ENCODE peak calls at places on chromosome 14, in nine cellular contexts. Q is T follicular helper cell; U is activated gamma-delta T cell treated with Interleukin-2 at 50 U/mL for 16 hours; D is HT1080; X is stimulated activated CD4-positive, alpha-beta T cell treated with anti-CD3 and anti-CD28 coated beads, Interleukin-15, amount 100 ng/mL, for 48 hours; B is posterior vena cava; P is stimulated activated effector memory CD8-positive, alpha-beta T cell treated with anti-CD3 and anti-CD28 coated beads, Interleukin-12 subunit alpha, Interleukin-12 subunit beta, amount 100 ng/mL, for 72 hours; A is T-helper 9 cell; J is GM12878. F is an unnamed sample.

GRCh38 chr14:69850086-69850735 is 29.0 kb upstream of the SMOC1 start:
- DNase-seq in Q (no peak), U (no peak), D (no peak), X (no peak), B (no peak), P (no peak), A (no peak), J (no peak), F (no peak)

GRCh38 chr14:54715244-54715643 is 148.3 kb downstream of the SAMD4A start:
- DNase-seq in Q (no peak), U (no peak), D (peak), X (no peak), B (no peak), P (no peak), A (no peak), J (no peak), F (no peak)

GRCh38 chr14:90458536-90458935 is 61.7 kb downstream of the CALM1 start:
- DNase-seq in Q (no peak), U (no peak), D (no peak), X (no peak), B (no peak), P (no peak), A (no peak), J (no peak), F (no peak)

GRCh38 chr14:76876076-76876475 is 49.9 kb downstream of the LRRC74A start:
- DNase-seq in Q (peak), U (peak), D (peak), X (no peak), B (no peak), P (peak), A (peak), J (no peak), F (peak)

GRCh38 chr14:30708157-30708556 is 86.0 kb downstream of the SCFD1 start:
- DNase-seq in Q (no peak), U (no peak), D (no peak), X (no peak), B (no peak), P (no peak), A (no peak), J (no peak), F (no peak)

GRCh38 chr14:95516554-95517209 is at the start of gene SYNE3:
- DNase-seq in Q (peak), U (no peak), D (no peak), X (no peak), B (peak), P (peak), A (peak), J (no peak), F (peak)

GRCh38 chr14:32939254-32940065 is 781 bp downstream of the NPAS3 start:
- DNase-seq in Q (no peak), U (no peak), D (peak), X (no peak), B (peak), P (no peak), A (no peak), J (no peak), F (no peak)

GRCh38 chr14:64701660-64702059 is 2.6 kb upstream of the PLEKHG3 start:
- DNase-seq in Q (no peak), U (no peak), D (no peak), X (no peak), B (no peak), P (no peak), A (no peak), J (no peak), F (no peak)

GRCh38 chr14:103393687-103394626 is 8.7 kb downstream of the MARK3 start:
- DNase-seq in Q (no peak), U (no peak), D (no peak), X (no peak), B (no peak), P (no peak), A (no peak), J (no peak), F (no peak)

GRCh38 chr14:100230361-100230760 is 8.6 kb upstream of the YY1 start:
- DNase-seq in Q (no peak), U (no peak), D (no peak), X (no peak), B (no peak), P (no peak), A (no peak), J (no peak), F (no peak)

GRCh38 chr14:64628940-64629403 is 75.3 kb upstream of the PLEKHG3 start:
- DNase-seq in Q (no peak), U (no peak), D (peak), X (no peak), B (no peak), P (no peak), A (no peak), J (no peak), F (no peak)

GRCh38 chr14:102777711-102778615 is 714 bp downstream of the TRAF3 start:
- DNase-seq in Q (no peak), U (no peak), D (no peak), X (no peak), B (peak), P (peak), A (peak), J (no peak), F (no peak)

GRCh38 chr14:75049136-75049535 is 2.1 kb downstream of the MLH3 start:
- DNase-seq in Q (no peak), U (no peak), D (no peak), X (no peak), B (no peak), P (no peak), A (no peak), J (no peak), F (no peak)

GRCh38 chr14:95174184-95174804 is 17.0 kb upstream of the DICER1 start:
- DNase-seq in Q (no peak), U (no peak), D (no peak), X (no peak), B (no peak), P (no peak), A (no peak), J (no peak), F (no peak)

GRCh38 chr14:86196476-86196875 is 666.5 kb downstream of the FLRT2 start:
- DNase-seq in Q (no peak), U (no peak), D (no peak), X (no peak), B (no peak), P (no peak), A (no peak), J (no peak), F (no peak)

GRCh38 chr14:31927348-31927826 is 149.7 kb upstream of the ARHGAP5 start:
- DNase-seq in Q (no peak), U (no peak), D (peak), X (peak), B (no peak), P (no peak), A (no peak), J (no peak), F (no peak)

GRCh38 chr14:97177635-97178034 is 380.5 kb downstream of the VRK1 start:
- DNase-seq in Q (no peak), U (no peak), D (no peak), X (no peak), B (no peak), P (no peak), A (no peak), J (peak), F (no peak)

GRCh38 chr14:79629372-79629771 is 581.9 kb downstream of the DIO2 start:
- DNase-seq in Q (no peak), U (no peak), D (no peak), X (no peak), B (no peak), P (no peak), A (no peak), J (no peak), F (no peak)

GRCh38 chr14:103840016-103840415 is 7.4 kb downstream of the PPP1R13B start:
- DNase-seq in Q (no peak), U (no peak), D (no peak), X (no peak), B (no peak), P (no peak), A (no peak), J (no peak), F (no peak)

GRCh38 chr14:74620497-74620921 is 8.5 kb upstream of the LTBP2 start:
- DNase-seq in Q (no peak), U (peak), D (peak), X (peak), B (no peak), P (no peak), A (no peak), J (no peak), F (no peak)

GRCh38 chr14:60553855-60554254 is 44.9 kb downstream of the SIX6 start:
- DNase-seq in Q (no peak), U (no peak), D (no peak), X (no peak), B (no peak), P (no peak), A (no peak), J (no peak), F (no peak)

GRCh38 chr14:64937821-64938193 is 4.7 kb downstream of the GPX2 start:
- DNase-seq in Q (no peak), U (no peak), D (no peak), X (no peak), B (no peak), P (no peak), A (no peak), J (no peak), F (no peak)

GRCh38 chr14:22610931-22611330 is 12.8 kb downstream of the ABHD4 start:
- DNase-seq in Q (no peak), U (no peak), D (no peak), X (no peak), B (no peak), P (no peak), A (no peak), J (no peak), F (no peak)

GRCh38 chr14:65042731-65043372 is 56.2 kb downstream of the FNTB start:
- DNase-seq in Q (no peak), U (no peak), D (no peak), X (no peak), B (no peak), P (no peak), A (no peak), J (peak), F (no peak)

GRCh38 chr14:53247596-53248370 is 94.7 kb upstream of the DDHD1 start:
- DNase-seq in Q (no peak), U (no peak), D (no peak), X (no peak), B (no peak), P (no peak), A (no peak), J (no peak), F (no peak)

GRCh38 chr14:68790656-68791077 is 2.2 kb downstream of the ZFP36L1 start:
- DNase-seq in Q (no peak), U (peak), D (no peak), X (peak), B (no peak), P (no peak), A (peak), J (no peak), F (no peak)

GRCh38 chr14:74241611-74242005 is 2.4 kb downstream of the VSX2 start:
- DNase-seq in Q (no peak), U (no peak), D (no peak), X (no peak), B (no peak), P (no peak), A (no peak), J (no peak), F (no peak)

GRCh38 chr14:52694761-52695480 is 437 bp downstream of the ERO1A start:
- DNase-seq in Q (peak), U (peak), D (peak), X (peak), B (no peak), P (peak), A (peak), J (peak), F (peak)

GRCh38 chr14:76924363-76925151 is 98.3 kb downstream of the LRRC74A start:
- DNase-seq in Q (peak), U (no peak), D (no peak), X (no peak), B (no peak), P (no peak), A (peak), J (no peak), F (peak)

GRCh38 chr14:53696217-53696965 is 260.2 kb downstream of the BMP4 start:
- DNase-seq in Q (no peak), U (no peak), D (peak), X (no peak), B (no peak), P (no peak), A (no peak), J (no peak), F (no peak)

F was measured in T-helper 17 cell.